ENCODE peak calls at places on chromosome 22, in seven cellular contexts. D, K, F, L, P, T and V are unnamed samples.

GRCh38 chr22:39448205-39449054 is 8.4 kb upstream of the MGAT3 start:
- DNase-seq in D (peak; percentile 46), K (peak; percentile 3), F (no peak), L (no peak), P (no peak), T (no peak), V (peak; percentile 63)

GRCh38 chr22:38802671-38803121 is 8.8 kb upstream of the DNAL4 start:
- DNase-seq in D (peak; percentile 64), K (no peak), F (no peak), L (peak; percentile 13), P (peak; percentile 62), T (peak; percentile 88), V (peak; percentile 64)

GRCh38 chr22:29994027-29994715 is 86.1 kb upstream of the HORMAD2 start:
- DNase-seq in D (no peak), K (no peak), F (no peak), L (no peak), P (no peak), T (peak; percentile 49), V (no peak)

GRCh38 chr22:19040581-19041402 is 81.4 kb downstream of the DGCR2 start:
- DNase-seq in D (no peak), K (no peak), F (no peak), L (no peak), P (no peak), T (no peak), V (no peak)

GRCh38 chr22:17774206-17774927 is at the start of gene BID:
- DNase-seq in D (no peak), K (no peak), F (peak; percentile 81), L (peak; percentile 66), P (no peak), T (peak; percentile 49), V (peak; percentile 44)

GRCh38 chr22:46480396-46480795 is 57.0 kb downstream of the CELSR1 start:
- DNase-seq in D (no peak), K (no peak), F (no peak), L (no peak), P (no peak), T (no peak), V (no peak)

GRCh38 chr22:19979712-19980493 is 36.7 kb downstream of the ARVCF start:
- DNase-seq in D (no peak), K (peak; percentile 21), F (no peak), L (no peak), P (no peak), T (no peak), V (no peak)

GRCh38 chr22:46416537-46417267 is 81.2 kb downstream of the TRMU start:
- DNase-seq in D (no peak), K (no peak), F (no peak), L (no peak), P (no peak), T (peak; percentile 86), V (no peak)

GRCh38 chr22:32044913-32045312 is 1.9 kb downstream of the SLC5A1 start:
- DNase-seq in D (peak; percentile 58), K (no peak), F (no peak), L (no peak), P (no peak), T (no peak), V (peak; percentile 40)

GRCh38 chr22:46072030-46072881 is 78.1 kb upstream of the PPARA start:
- DNase-seq in D (no peak), K (peak; percentile 80), F (no peak), L (peak; percentile 48), P (peak; percentile 38), T (peak; percentile 53), V (peak; percentile 60)

GRCh38 chr22:17368727-17369552 is at the start of gene CECR2:
- DNase-seq in D (no peak), K (peak; percentile 53), F (peak; percentile 61), L (peak; percentile 95), P (no peak), T (no peak), V (no peak)

GRCh38 chr22:22061085-22062077 is 78.8 kb upstream of the TOP3B start:
- DNase-seq in D (peak; percentile 47), K (no peak), F (peak; percentile 72), L (no peak), P (no peak), T (no peak), V (no peak)

GRCh38 chr22:46547883-46548244 is 10.4 kb upstream of the CELSR1 start:
- DNase-seq in D (peak; percentile 88), K (no peak), F (no peak), L (no peak), P (peak; percentile 41), T (peak; percentile 69), V (peak; percentile 63)

GRCh38 chr22:49394116-49394785 is 433.4 kb downstream of the BRD1 start:
- DNase-seq in D (no peak), K (no peak), F (no peak), L (no peak), P (no peak), T (no peak), V (no peak)

GRCh38 chr22:43922123-43922522 is 1.5 kb upstream of the PNPLA3 start:
- DNase-seq in D (no peak), K (no peak), F (peak; percentile 16), L (peak; percentile 24), P (no peak), T (no peak), V (peak; percentile 15)

GRCh38 chr22:38570841-38571364 is 920 bp upstream of the DMC1 start:
- DNase-seq in D (peak; percentile 16), K (peak; percentile 41), F (no peak), L (peak; percentile 70), P (peak; percentile 11), T (peak; percentile 44), V (peak; percentile 39)

GRCh38 chr22:49657275-49657973 is 170.2 kb downstream of the BRD1 start:
- DNase-seq in D (peak; percentile 57), K (no peak), F (peak; percentile 81), L (no peak), P (no peak), T (no peak), V (no peak)

GRCh38 chr22:46024136-46024840 is 47.3 kb upstream of the WNT7B start:
- DNase-seq in D (no peak), K (peak; percentile 19), F (no peak), L (no peak), P (no peak), T (no peak), V (no peak)

GRCh38 chr22:21080435-21081137 is 34.8 kb downstream of the LRRC74B start:
- DNase-seq in D (no peak), K (no peak), F (no peak), L (no peak), P (no peak), T (no peak), V (no peak)